ENCODE peak calls at places on chromosomes 7 and 10, in ten cellular contexts. M is MM.1S; A is BJ; W is posterior vena cava; T is transverse colon; D is stimulated activated CD8-positive, alpha-beta memory T cell treated with anti-CD3 and anti-CD28 coated beads, Interleukin-7, amount 100 ng/mL, for 48 hours; Z is NCI-H1092; H is effector memory CD8-positive, alpha-beta T cell; E is activated B cell treated with CpG ODN at 0.5 μM for 24 hours; C is stimulated activated CD4-positive, alpha-beta T cell treated with anti-CD3 and anti-CD28 coated beads, TNF-alpha, amount 100 ng/mL, for 4 hours. S is an unnamed sample.
A peak's percentile ranks its signal among the peaks of the same experiment; 100 is the strongest.

GRCh38 chr10:43821103-43821502 is 172.4 kb upstream of the ZNF32 start:
- DNase-seq in C (no peak), W (no peak), T (no peak), M (no peak), D (no peak), E (no peak), H (no peak), Z (no peak), A (no peak), S (no peak)

GRCh38 chr7:1225462-1226154 is 7.1 kb upstream of the UNCX start:
- DNase-seq in H (peak; percentile 47), D (no peak), A (no peak), W (no peak), C (peak; percentile 51), M (no peak), E (no peak), Z (no peak), T (no peak), S (no peak)

GRCh38 chr10:1372212-1372611 is 316.0 kb downstream of the WDR37 start:
- DNase-seq in Z (no peak), W (no peak), T (no peak), A (no peak), E (no peak), M (no peak), D (no peak), C (no peak), H (no peak), S (no peak)

GRCh38 chr7:155591055-155591750 is 44.8 kb upstream of the CNPY1 start:
- DNase-seq in W (peak; percentile 78), Z (no peak), M (no peak), H (no peak), E (no peak), C (no peak), T (peak; percentile 57), D (no peak), A (no peak), S (no peak)

GRCh38 chr10:126953886-126954285 is 48.7 kb downstream of the DOCK1 start:
- DNase-seq in C (no peak), Z (no peak), A (no peak), W (no peak), T (no peak), H (no peak), E (no peak), M (no peak), D (no peak), S (no peak)

GRCh38 chr7:43758861-43759683 is 592 bp downstream of the BLVRA start:
- DNase-seq in W (peak; percentile 85), M (peak; percentile 42), D (no peak), A (no peak), E (peak; percentile 49), Z (peak; percentile 18), C (peak; percentile 31), H (peak; percentile 42), T (peak; percentile 32), S (peak; percentile 62)

GRCh38 chr7:29102554-29103151 is 43.7 kb downstream of the CPVL start:
- DNase-seq in A (no peak), D (no peak), Z (peak; percentile 43), M (peak; percentile 52), E (no peak), W (peak; percentile 86), C (no peak), T (peak; percentile 74), H (peak; percentile 6), S (peak; percentile 59)

GRCh38 chr10:120336910-120337540 is 120.0 kb upstream of the PLPP4 start:
- DNase-seq in H (peak; percentile 29), A (no peak), M (peak; percentile 56), T (peak; percentile 55), D (peak; percentile 17), C (peak; percentile 28), W (no peak), Z (no peak), E (peak; percentile 35), S (peak; percentile 62)

GRCh38 chr10:91043173-91043910 is 122.5 kb upstream of the ANKRD1 start:
- DNase-seq in T (no peak), H (no peak), C (no peak), W (no peak), D (no peak), A (no peak), E (no peak), Z (peak; percentile 2), M (peak; percentile 18), S (peak; percentile 23)

GRCh38 chr10:86410542-86411124 is 44.0 kb upstream of the GRID1 start:
- DNase-seq in H (no peak), E (no peak), A (peak; percentile 69), C (no peak), T (no peak), Z (no peak), D (no peak), M (no peak), W (no peak), S (no peak)

GRCh38 chr7:116529250-116529649 is 4.4 kb downstream of the CAV1 start:
- DNase-seq in W (no peak), T (no peak), E (no peak), H (no peak), A (no peak), M (no peak), C (no peak), D (no peak), Z (no peak), S (no peak)

GRCh38 chr7:157241631-157242030 is 95.2 kb upstream of the DNAJB6 start:
- DNase-seq in T (no peak), H (no peak), Z (no peak), M (no peak), A (no peak), D (no peak), C (no peak), W (no peak), E (no peak), S (no peak)

GRCh38 chr10:61744469-61744868 is 81.7 kb downstream of the CABCOCO1 start:
- DNase-seq in M (peak; percentile 25), W (no peak), H (no peak), A (no peak), Z (no peak), E (no peak), T (no peak), D (no peak), C (no peak), S (peak; percentile 41)

GRCh38 chr10:29865700-29866355 is 193.6 kb downstream of the JCAD start:
- DNase-seq in M (no peak), D (no peak), Z (no peak), C (no peak), H (no peak), A (no peak), T (no peak), E (no peak), W (no peak), S (no peak)

GRCh38 chr7:135714534-135715009 is 13.4 kb downstream of the SLC13A4 start:
- DNase-seq in T (no peak), C (no peak), E (no peak), Z (no peak), A (no peak), M (no peak), H (no peak), W (no peak), D (no peak), S (no peak)

GRCh38 chr10:73965890-73966768 is 31.8 kb upstream of the VCL start:
- DNase-seq in Z (no peak), A (peak; percentile 99), W (peak; percentile 95), C (no peak), T (peak; percentile 76), D (no peak), E (no peak), M (no peak), H (no peak), S (no peak)

GRCh38 chr10:84478155-84478554 is 149.8 kb downstream of the CCSER2 start:
- DNase-seq in E (no peak), D (no peak), W (no peak), Z (no peak), C (no peak), H (no peak), M (no peak), A (no peak), T (no peak), S (no peak)

GRCh38 chr10:31959461-31960173 is 31.0 kb upstream of the ARHGAP12 start:
- DNase-seq in Z (no peak), D (no peak), W (no peak), C (no peak), T (no peak), A (no peak), M (no peak), H (no peak), E (no peak), S (no peak)

GRCh38 chr10:29734980-29735627 is 100.3 kb upstream of the SVIL start:
- DNase-seq in W (peak; percentile 94), E (peak; percentile 17), H (peak; percentile 49), T (peak; percentile 66), D (peak; percentile 25), M (peak; percentile 59), Z (no peak), C (peak; percentile 40), A (no peak), S (peak; percentile 40)

GRCh38 chr10:27099448-27099847 is 846 bp downstream of the ANKRD26 start:
- DNase-seq in W (no peak), A (no peak), E (no peak), C (no peak), H (no peak), Z (no peak), D (no peak), T (no peak), M (no peak), S (no peak)

GRCh38 chr7:120981888-120982615 is 6.5 kb upstream of the CPED1 start:
- DNase-seq in M (no peak), D (no peak), H (no peak), W (no peak), T (no peak), Z (no peak), C (no peak), A (no peak), E (no peak), S (no peak)

GRCh38 chr10:33506838-33507661 is 172.6 kb upstream of the NRP1 start:
- DNase-seq in E (no peak), M (peak; percentile 55), C (no peak), T (no peak), A (no peak), W (no peak), H (no peak), Z (no peak), D (no peak), S (peak; percentile 82)

GRCh38 chr10:75868601-75869000 is 437.2 kb downstream of the LRMDA start:
- DNase-seq in Z (no peak), E (no peak), H (no peak), T (no peak), A (no peak), D (no peak), W (no peak), M (no peak), C (no peak), S (no peak)

GRCh38 chr10:51821045-51821444 is 121.7 kb upstream of the CSTF2T start:
- DNase-seq in M (no peak), E (no peak), Z (no peak), W (no peak), T (no peak), A (no peak), C (no peak), D (no peak), H (no peak), S (no peak)

S was measured in GM12865.